ENCODE peak calls at places on chromosomes 5 and 9, in ten cellular contexts. Q is HCT116, K is GM23248, H is hepatocyte, I is heart left ventricle, E is GM12878, J is endodermal cell, T is mesendoderm, U is ovary, F is body of pancreas. V is an unnamed sample.

GRCh38 chr9:123637940-123638634 is 282.1 kb downstream of the CRB2 start:
- DNase-seq in Q (no peak), K (no peak), H (no peak), I (no peak), E (peak), J (no peak), T (peak), U (no peak), F (no peak), V (peak)

GRCh38 chr9:88949961-88950340 is 41.3 kb upstream of the S1PR3 start:
- DNase-seq in Q (no peak), K (peak), H (no peak), I (no peak), E (no peak), J (no peak), T (no peak), U (no peak), F (no peak), V (no peak)

GRCh38 chr9:112234779-112235178 is 59.7 kb upstream of the SUSD1 start:
- DNase-seq in Q (no peak), K (no peak), H (no peak), I (no peak), E (no peak), J (no peak), T (no peak), U (no peak), F (no peak), V (no peak)

GRCh38 chr9:95491543-95492330 is 25.0 kb downstream of the PTCH1 start:
- DNase-seq in Q (no peak), K (no peak), H (no peak), I (no peak), E (no peak), J (no peak), T (no peak), U (no peak), F (no peak), V (no peak)

GRCh38 chr5:148963679-148964078 is 99.2 kb downstream of the SH3TC2 start:
- DNase-seq in Q (no peak), K (no peak), H (no peak), I (no peak), E (no peak), J (no peak), T (no peak), U (no peak), F (peak), V (no peak)

GRCh38 chr5:172868436-172868923 is 34.4 kb downstream of the ERGIC1 start:
- DNase-seq in Q (peak), K (peak), H (no peak), I (no peak), E (no peak), J (no peak), T (no peak), U (no peak), F (no peak), V (no peak)

GRCh38 chr9:95138474-95138873 is 179.0 kb downstream of the FANCC start:
- DNase-seq in Q (no peak), K (no peak), H (no peak), I (no peak), E (no peak), J (peak), T (peak), U (no peak), F (no peak), V (no peak)

GRCh38 chr5:65070026-65070425 is 301.3 kb downstream of the CWC27 start:
- DNase-seq in Q (no peak), K (no peak), H (no peak), I (no peak), E (no peak), J (no peak), T (peak), U (no peak), F (no peak), V (no peak)

GRCh38 chr9:109086221-109086620 is 33.5 kb downstream of the TMEM245 start:
- DNase-seq in Q (no peak), K (peak), H (no peak), I (no peak), E (peak), J (no peak), T (no peak), U (no peak), F (no peak), V (no peak)

GRCh38 chr9:105405514-105406131 is 42.2 kb upstream of the FSD1L start:
- DNase-seq in Q (no peak), K (peak), H (no peak), I (no peak), E (peak), J (no peak), T (no peak), U (no peak), F (no peak), V (no peak)

GRCh38 chr9:81686614-81687520 is 2.5 kb downstream of the TLE1 start:
- DNase-seq in Q (peak), K (peak), H (peak), I (peak), E (no peak), J (peak), T (peak), U (peak), F (peak), V (peak)

GRCh38 chr5:176578391-176578808 is 29.3 kb downstream of the CDHR2 start:
- DNase-seq in Q (peak), K (peak), H (peak), I (no peak), E (no peak), J (peak), T (peak), U (peak), F (peak), V (peak)

GRCh38 chr9:114896344-114896743 is 34.0 kb downstream of the TNFSF8 start:
- DNase-seq in Q (no peak), K (no peak), H (no peak), I (no peak), E (no peak), J (no peak), T (no peak), U (no peak), F (no peak), V (no peak)

GRCh38 chr9:114893622-114894021 is 36.8 kb downstream of the TNFSF8 start:
- DNase-seq in Q (no peak), K (peak), H (no peak), I (no peak), E (no peak), J (no peak), T (no peak), U (no peak), F (no peak), V (no peak)

GRCh38 chr9:114894206-114894605 is 36.2 kb downstream of the TNFSF8 start:
- DNase-seq in Q (no peak), K (peak), H (no peak), I (no peak), E (no peak), J (no peak), T (no peak), U (no peak), F (no peak), V (no peak)

GRCh38 chr9:114894801-114895433 is 35.5 kb downstream of the TNFSF8 start:
- DNase-seq in Q (no peak), K (peak), H (peak), I (peak), E (no peak), J (peak), T (peak), U (no peak), F (peak), V (no peak)

GRCh38 chr9:114895605-114896004 is 34.8 kb downstream of the TNFSF8 start:
- DNase-seq in Q (no peak), K (peak), H (no peak), I (no peak), E (no peak), J (no peak), T (no peak), U (no peak), F (no peak), V (no peak)
- H3K27ac ChIP-seq in Q (no peak), K (peak), H (peak), I (no peak), E (no peak), J (no peak), T (peak), U (no peak), F (no peak), V (peak)

GRCh38 chr5:125486634-125487033 is 740.2 kb upstream of the ZNF608 start:
- DNase-seq in Q (no peak), K (peak), H (no peak), I (no peak), E (no peak), J (no peak), T (no peak), U (no peak), F (no peak), V (no peak)

GRCh38 chr5:125485003-125485641 is 738.7 kb upstream of the ZNF608 start:
- DNase-seq in Q (peak), K (peak), H (peak), I (peak), E (no peak), J (peak), T (peak), U (peak), F (peak), V (peak)

GRCh38 chr5:125481506-125482455 is 735.3 kb upstream of the ZNF608 start:
- DNase-seq in Q (no peak), K (no peak), H (no peak), I (no peak), E (no peak), J (no peak), T (peak), U (no peak), F (no peak), V (no peak)

GRCh38 chr5:125483609-125484008 is 737.2 kb upstream of the ZNF608 start:
- DNase-seq in Q (no peak), K (no peak), H (no peak), I (no peak), E (no peak), J (no peak), T (no peak), U (no peak), F (no peak), V (no peak)

DNA sequence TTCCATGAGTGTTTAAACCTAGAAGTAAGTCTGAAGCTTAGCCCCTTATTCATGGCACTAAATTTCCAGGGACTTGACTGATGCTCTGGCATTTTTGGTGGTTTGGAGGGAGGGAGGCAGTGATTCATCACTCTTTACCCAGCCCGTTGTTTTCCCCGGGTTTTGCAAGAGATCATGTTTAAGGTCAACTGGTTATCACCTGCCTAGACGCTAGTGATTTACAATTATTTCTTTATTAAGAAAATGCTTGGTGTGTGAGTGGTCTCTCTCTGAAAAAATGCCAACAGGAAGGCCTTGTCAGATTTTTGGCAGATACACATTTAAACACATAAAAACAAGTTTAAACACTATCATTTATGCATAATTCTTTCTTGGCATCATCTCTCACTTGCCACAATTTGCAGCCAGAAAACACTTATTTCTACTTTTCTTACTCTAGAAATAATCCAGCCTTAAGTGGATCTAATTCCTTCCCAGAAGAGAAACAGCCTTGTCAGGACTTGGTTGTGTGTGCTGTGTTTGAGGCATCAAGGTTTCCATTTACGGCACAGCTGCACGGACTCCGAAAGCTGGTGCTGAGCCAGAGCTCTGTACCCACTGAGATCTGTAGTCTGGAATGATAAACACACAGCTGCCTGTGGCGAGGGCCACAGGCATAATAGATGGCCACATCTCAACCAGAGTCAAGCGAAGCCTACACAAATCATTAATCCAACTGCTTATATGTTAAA is 738.0 kb upstream of the ZNF608 start:
- DNase-seq in Q (peak), K (peak), H (peak), I (peak), E (no peak), J (no peak), T (no peak), U (peak), F (peak), V (peak)
- H3K27ac ChIP-seq in Q (peak), K (peak), H (peak), I (peak), E (no peak), J (peak), T (no peak), U (no peak), F (peak), V (peak)

GRCh38 chr9:98083059-98083458 is 26.5 kb downstream of the NANS start:
- DNase-seq in Q (no peak), K (no peak), H (peak), I (no peak), E (no peak), J (no peak), T (no peak), U (no peak), F (no peak), V (peak)

GRCh38 chr9:98085058-98085457 is 28.5 kb downstream of the NANS start:
- DNase-seq in Q (no peak), K (no peak), H (no peak), I (no peak), E (no peak), J (no peak), T (no peak), U (no peak), F (no peak), V (peak)

GRCh38 chr9:98081477-98082219 is 25.1 kb downstream of the NANS start:
- DNase-seq in Q (no peak), K (peak), H (peak), I (no peak), E (no peak), J (no peak), T (no peak), U (no peak), F (peak), V (peak)

GRCh38 chr9:98084396-98084795 is 27.9 kb downstream of the NANS start:
- DNase-seq in Q (no peak), K (no peak), H (no peak), I (no peak), E (no peak), J (no peak), T (no peak), U (no peak), F (no peak), V (peak)

DNA sequence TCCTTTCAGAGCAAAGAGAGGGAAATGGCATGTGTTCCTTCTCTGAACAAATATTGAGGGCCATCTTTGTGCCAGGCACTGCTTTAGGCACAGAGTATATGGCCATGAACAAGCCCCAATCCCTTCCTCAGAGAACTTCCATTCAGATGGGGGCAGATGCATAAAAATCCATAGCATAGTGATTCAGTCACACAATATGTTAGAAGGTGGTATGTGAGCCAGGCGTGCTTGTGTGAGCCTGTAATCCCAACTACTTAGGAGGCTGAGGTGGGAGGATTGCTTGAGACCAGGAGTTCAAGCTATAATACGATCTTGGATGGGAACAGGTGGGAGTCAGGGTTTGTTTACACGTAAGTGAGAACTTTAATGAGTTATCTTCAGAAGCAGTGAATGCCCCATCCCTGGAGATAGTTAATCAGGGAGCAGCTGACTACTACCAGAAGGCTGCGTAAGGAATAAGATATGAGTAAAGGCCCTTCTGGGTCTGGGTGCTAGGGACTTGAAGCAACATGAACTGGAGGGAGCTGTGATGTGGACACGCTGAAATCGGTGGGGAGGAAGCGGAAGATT is 27.1 kb downstream of the NANS start:
- DNase-seq in Q (no peak), K (no peak), H (no peak), I (no peak), E (no peak), J (no peak), T (no peak), U (no peak), F (no peak), V (peak)
- H3K27ac ChIP-seq in Q (no peak), K (no peak), H (no peak), I (no peak), E (no peak), J (no peak), T (no peak), U (no peak), F (no peak), V (peak)

GRCh38 chr9:100468041-100468440 is 4.9 kb upstream of the TMEFF1 start:
- DNase-seq in Q (no peak), K (no peak), H (no peak), I (no peak), E (no peak), J (no peak), T (no peak), U (no peak), F (no peak), V (no peak)

GRCh38 chr9:100466171-100466827 is 6.7 kb upstream of the TMEFF1 start:
- DNase-seq in Q (no peak), K (no peak), H (no peak), I (no peak), E (no peak), J (no peak), T (no peak), U (no peak), F (peak), V (no peak)

GRCh38 chr9:100466828-100467220 is 6.1 kb upstream of the TMEFF1 start:
- DNase-seq in Q (no peak), K (no peak), H (no peak), I (no peak), E (no peak), J (no peak), T (no peak), U (no peak), F (no peak), V (no peak)

GRCh38 chr9:100465270-100465669 is 7.7 kb upstream of the TMEFF1 start:
- DNase-seq in Q (no peak), K (no peak), H (no peak), I (no peak), E (no peak), J (no peak), T (no peak), U (no peak), F (no peak), V (no peak)

GRCh38 chr9:100465765-100466164 is 7.2 kb upstream of the TMEFF1 start:
- DNase-seq in Q (no peak), K (no peak), H (no peak), I (no peak), E (no peak), J (no peak), T (no peak), U (no peak), F (no peak), V (no peak)
- H3K27ac ChIP-seq in Q (no peak), K (no peak), H (no peak), I (no peak), E (no peak), J (no peak), T (no peak), U (no peak), F (no peak), V (no peak)

DNA sequence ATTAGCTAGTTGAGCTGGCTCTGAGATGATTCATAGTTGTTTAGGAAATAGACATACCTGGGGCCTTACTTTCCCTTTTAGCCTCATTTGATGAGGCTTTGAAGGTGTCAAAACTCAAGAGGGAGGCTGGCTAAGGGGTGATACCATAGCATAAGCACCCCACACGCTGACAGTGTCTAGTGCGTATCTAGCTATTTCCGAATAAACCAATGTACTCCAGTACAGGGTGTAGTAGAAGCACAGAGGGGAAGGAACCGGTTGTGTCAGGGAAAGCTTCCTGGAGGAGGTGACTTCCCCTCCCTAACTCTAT is 63.3 kb upstream of the SLC25A51 start:
- DNase-seq in Q (no peak), K (no peak), H (no peak), I (no peak), E (no peak), J (no peak), T (no peak), U (no peak), F (no peak), V (no peak)
- H3K27ac ChIP-seq in Q (peak), K (no peak), H (peak), I (no peak), E (no peak), J (no peak), T (no peak), U (no peak), F (peak), V (peak)

DNA sequence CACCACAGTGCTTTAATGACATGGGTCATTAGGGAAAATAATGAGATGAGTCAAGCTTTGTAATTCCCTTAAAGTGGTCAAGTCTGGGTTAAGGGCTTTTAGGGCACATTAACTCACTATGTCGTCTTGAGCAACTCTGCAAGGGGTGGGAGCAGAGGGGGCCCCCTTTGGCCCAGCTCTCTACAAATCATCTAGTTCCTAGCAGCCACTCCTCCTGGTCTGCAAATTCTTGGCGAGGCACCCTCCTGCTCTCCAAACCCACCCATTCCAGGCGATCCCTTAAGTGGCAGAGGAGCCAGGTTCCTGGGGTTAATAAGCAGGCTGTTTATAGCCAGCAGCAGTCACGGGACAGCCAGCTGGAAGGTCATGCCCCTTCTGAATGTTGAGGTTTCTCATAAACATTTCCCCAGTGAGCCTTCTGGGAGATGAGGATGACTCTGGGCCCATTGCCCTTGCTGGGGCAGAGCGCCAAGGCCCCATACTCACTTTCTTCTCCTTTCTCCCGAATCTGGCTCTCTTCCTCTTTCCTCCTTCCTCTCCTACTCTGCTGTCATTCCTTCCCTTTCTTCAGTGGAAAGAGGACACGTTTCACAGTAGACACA is 14.3 kb upstream of the GPX3 start:
- DNase-seq in Q (no peak), K (peak), H (peak), I (peak), E (no peak), J (no peak), T (no peak), U (peak), F (peak), V (peak)
- H3K27ac ChIP-seq in Q (no peak), K (no peak), H (peak), I (peak), E (no peak), J (no peak), T (no peak), U (peak), F (no peak), V (peak)

GRCh38 chr9:130886981-130887380 is 9.6 kb downstream of the QRFP start:
- DNase-seq in Q (no peak), K (no peak), H (no peak), I (no peak), E (no peak), J (no peak), T (no peak), U (no peak), F (no peak), V (no peak)
- H3K27ac ChIP-seq in Q (no peak), K (no peak), H (no peak), I (no peak), E (no peak), J (no peak), T (no peak), U (no peak), F (no peak), V (peak)

GRCh38 chr5:150044712-150045111 is 41.6 kb downstream of the CSF1R start:
- DNase-seq in Q (no peak), K (no peak), H (no peak), I (no peak), E (no peak), J (no peak), T (no peak), U (no peak), F (no peak), V (no peak)

GRCh38 chr5:150044334-150044681 is 42.0 kb downstream of the CSF1R start:
- DNase-seq in Q (no peak), K (peak), H (peak), I (no peak), E (no peak), J (no peak), T (no peak), U (no peak), F (no peak), V (no peak)

GRCh38 chr5:150046031-150046430 is 40.3 kb downstream of the CSF1R start:
- DNase-seq in Q (no peak), K (no peak), H (no peak), I (no peak), E (no peak), J (no peak), T (no peak), U (no peak), F (no peak), V (no peak)

GRCh38 chr5:150043657-150044333 is 42.6 kb downstream of the CSF1R start:
- DNase-seq in Q (no peak), K (peak), H (no peak), I (no peak), E (no peak), J (no peak), T (no peak), U (no peak), F (no peak), V (peak)

GRCh38 chr5:150045512-150045911 is 40.8 kb downstream of the CSF1R start:
- DNase-seq in Q (no peak), K (no peak), H (no peak), I (no peak), E (no peak), J (peak), T (peak), U (no peak), F (no peak), V (no peak)
- H3K27ac ChIP-seq in Q (no peak), K (no peak), H (no peak), I (peak), E (no peak), J (no peak), T (no peak), U (no peak), F (no peak), V (no peak)

V was measured in transverse colon.